ENCODE peak calls at places on chromosome 21, in eight cellular contexts. One of them, this sample, is unnamed.

GRCh38 chr21:45408271-45408791 is 3.4 kb downstream of the COL18A1 start:
- DNase-seq in psoas muscle: peak
- DNase-seq in fibroblast of lung: no peak
- DNase-seq in A549: no peak
- DNase-seq in HCT116: no peak
- DNase-seq in lower leg skin: no peak
- DNase-seq in NB4: no peak
- DNase-seq in mesothelial cell of epicardium: no peak
- DNase-seq in this sample: no peak

GRCh38 chr21:14942801-14943490 is 121.9 kb downstream of the NRIP1 start:
- DNase-seq in psoas muscle: no peak
- DNase-seq in fibroblast of lung: peak
- DNase-seq in A549: no peak
- DNase-seq in HCT116: no peak
- DNase-seq in lower leg skin: no peak
- DNase-seq in NB4: no peak
- DNase-seq in mesothelial cell of epicardium: no peak
- DNase-seq in this sample: no peak

GRCh38 chr21:42006765-42007164 is 3.4 kb downstream of the ZBTB21 start:
- DNase-seq in psoas muscle: no peak
- DNase-seq in fibroblast of lung: peak
- DNase-seq in A549: no peak
- DNase-seq in HCT116: no peak
- DNase-seq in lower leg skin: no peak
- DNase-seq in NB4: no peak
- DNase-seq in mesothelial cell of epicardium: no peak
- DNase-seq in this sample: no peak

GRCh38 chr21:45548711-45549491 is 6.7 kb upstream of the SLC19A1 start:
- DNase-seq in psoas muscle: peak
- DNase-seq in fibroblast of lung: no peak
- DNase-seq in A549: no peak
- DNase-seq in HCT116: no peak
- DNase-seq in lower leg skin: peak
- DNase-seq in NB4: no peak
- DNase-seq in mesothelial cell of epicardium: peak
- DNase-seq in this sample: no peak

GRCh38 chr21:41726970-41727783 is 39.7 kb downstream of the RIPK4 start:
- DNase-seq in psoas muscle: peak
- DNase-seq in fibroblast of lung: peak
- DNase-seq in A549: peak
- DNase-seq in HCT116: peak
- DNase-seq in lower leg skin: peak
- DNase-seq in NB4: peak
- DNase-seq in mesothelial cell of epicardium: no peak
- DNase-seq in this sample: no peak

GRCh38 chr21:43758132-43758619 is 17.9 kb downstream of the CSTB start:
- DNase-seq in psoas muscle: peak
- DNase-seq in fibroblast of lung: peak
- DNase-seq in A549: no peak
- DNase-seq in HCT116: no peak
- DNase-seq in lower leg skin: no peak
- DNase-seq in NB4: no peak
- DNase-seq in mesothelial cell of epicardium: no peak
- DNase-seq in this sample: no peak

GRCh38 chr21:29245104-29245643 is 53.5 kb upstream of the BACH1 start:
- DNase-seq in psoas muscle: no peak
- DNase-seq in fibroblast of lung: no peak
- DNase-seq in A549: no peak
- DNase-seq in HCT116: no peak
- DNase-seq in lower leg skin: no peak
- DNase-seq in NB4: no peak
- DNase-seq in mesothelial cell of epicardium: no peak
- DNase-seq in this sample: peak

GRCh38 chr21:29145837-29146453 is 15.5 kb downstream of the MAP3K7CL start:
- DNase-seq in psoas muscle: no peak
- DNase-seq in fibroblast of lung: peak
- DNase-seq in A549: no peak
- DNase-seq in HCT116: no peak
- DNase-seq in lower leg skin: no peak
- DNase-seq in NB4: no peak
- DNase-seq in mesothelial cell of epicardium: no peak
- DNase-seq in this sample: no peak

GRCh38 chr21:42094811-42095210 is 23.7 kb downstream of the UMODL1 start:
- DNase-seq in psoas muscle: no peak
- DNase-seq in fibroblast of lung: no peak
- DNase-seq in A549: no peak
- DNase-seq in HCT116: no peak
- DNase-seq in lower leg skin: no peak
- DNase-seq in NB4: no peak
- DNase-seq in mesothelial cell of epicardium: no peak
- DNase-seq in this sample: no peak

DNA sequence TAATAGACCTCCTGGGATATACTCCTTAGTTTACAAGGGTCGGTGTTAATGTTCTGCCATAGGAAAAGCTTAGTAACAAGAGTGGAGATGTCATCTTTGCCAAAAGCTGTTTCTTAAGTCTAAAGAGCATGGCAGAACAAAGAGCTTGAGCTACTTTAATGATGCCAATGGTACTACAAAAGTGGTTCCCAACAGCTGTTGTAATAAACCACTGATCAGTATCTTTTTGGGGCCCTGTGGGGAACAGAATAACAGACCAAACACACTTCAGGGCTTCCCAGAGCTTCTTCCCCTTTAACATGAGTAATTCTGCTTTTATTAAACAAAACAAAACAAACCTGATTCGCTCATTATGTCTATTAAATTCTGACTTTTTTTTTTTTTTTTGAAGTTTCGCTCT is 116.2 kb downstream of the NCAM2 start:
- DNase-seq in psoas muscle: no peak
- DNase-seq in fibroblast of lung: no peak
- DNase-seq in A549: no peak
- DNase-seq in HCT116: no peak
- DNase-seq in lower leg skin: no peak
- DNase-seq in NB4: no peak
- DNase-seq in mesothelial cell of epicardium: no peak
- DNase-seq in this sample: no peak
- TF ChIP-seq CTCF in psoas muscle: no peak
- TF ChIP-seq CTCF in fibroblast of lung: no peak
- TF ChIP-seq CTCF in A549: no peak
- TF ChIP-seq CTCF in HCT116: no peak
- TF ChIP-seq CTCF in lower leg skin: no peak
- TF ChIP-seq CTCF in NB4: no peak
- TF ChIP-seq CTCF in mesothelial cell of epicardium: no peak
- TF ChIP-seq CTCF in this sample: no peak

GRCh38 chr21:36184561-36184960 is 27.9 kb downstream of the DOP1B start:
- DNase-seq in psoas muscle: peak
- DNase-seq in fibroblast of lung: no peak
- DNase-seq in A549: no peak
- DNase-seq in HCT116: no peak
- DNase-seq in lower leg skin: no peak
- DNase-seq in NB4: no peak
- DNase-seq in mesothelial cell of epicardium: no peak
- DNase-seq in this sample: no peak
- TF ChIP-seq CTCF in psoas muscle: no peak
- TF ChIP-seq CTCF in fibroblast of lung: no peak
- TF ChIP-seq CTCF in A549: no peak
- TF ChIP-seq CTCF in HCT116: no peak
- TF ChIP-seq CTCF in lower leg skin: no peak
- TF ChIP-seq CTCF in NB4: no peak
- TF ChIP-seq CTCF in mesothelial cell of epicardium: no peak
- TF ChIP-seq CTCF in this sample: no peak

DNA sequence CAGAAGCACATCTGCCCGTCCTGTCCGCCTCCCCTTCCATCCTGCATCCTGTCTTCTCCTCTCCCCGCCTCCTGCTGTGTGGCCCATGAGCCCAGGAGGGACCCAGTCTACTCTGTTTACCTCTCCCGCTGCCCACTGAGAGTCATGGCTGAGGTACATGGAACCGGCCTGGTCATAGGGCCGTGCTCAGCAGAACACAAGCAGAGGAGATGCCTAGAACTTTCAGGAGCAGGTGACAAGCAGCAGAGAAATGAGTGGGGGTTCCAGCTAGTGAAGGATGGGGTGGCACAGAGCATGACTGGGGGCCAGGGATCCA is 70.8 kb downstream of the ATP5PO start:
- DNase-seq in psoas muscle: no peak
- DNase-seq in fibroblast of lung: no peak
- DNase-seq in A549: no peak
- DNase-seq in HCT116: no peak
- DNase-seq in lower leg skin: no peak
- DNase-seq in NB4: no peak
- DNase-seq in mesothelial cell of epicardium: no peak
- DNase-seq in this sample: no peak
- TF ChIP-seq CTCF in psoas muscle: no peak
- TF ChIP-seq CTCF in fibroblast of lung: no peak
- TF ChIP-seq CTCF in A549: no peak
- TF ChIP-seq CTCF in HCT116: no peak
- TF ChIP-seq CTCF in lower leg skin: no peak
- TF ChIP-seq CTCF in NB4: no peak
- TF ChIP-seq CTCF in mesothelial cell of epicardium: no peak
- TF ChIP-seq CTCF in this sample: no peak

DNA sequence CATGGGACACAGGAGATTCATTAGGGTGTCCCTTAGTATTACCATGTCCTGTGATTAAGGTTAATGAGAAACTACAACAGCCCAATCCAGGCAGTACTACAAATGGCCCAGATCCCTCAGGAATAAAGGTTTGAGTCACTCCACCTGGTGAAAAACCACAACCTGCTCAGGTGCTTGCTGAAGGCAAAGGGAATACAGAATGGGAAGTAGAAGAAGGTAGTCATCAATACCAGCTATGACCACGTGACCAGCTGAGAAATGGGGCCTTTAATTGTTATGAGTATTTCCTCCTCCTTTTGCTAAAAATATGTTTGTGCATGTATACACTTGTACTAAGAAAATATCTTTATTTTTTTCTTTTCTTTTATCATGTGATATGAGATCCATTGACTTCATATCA is 91.1 kb upstream of the ADAMTS5 start:
- DNase-seq in psoas muscle: no peak
- DNase-seq in fibroblast of lung: no peak
- DNase-seq in A549: no peak
- DNase-seq in HCT116: no peak
- DNase-seq in lower leg skin: no peak
- DNase-seq in NB4: no peak
- DNase-seq in mesothelial cell of epicardium: no peak
- DNase-seq in this sample: no peak
- TF ChIP-seq CTCF in psoas muscle: no peak
- TF ChIP-seq CTCF in fibroblast of lung: no peak
- TF ChIP-seq CTCF in A549: no peak
- TF ChIP-seq CTCF in HCT116: no peak
- TF ChIP-seq CTCF in lower leg skin: no peak
- TF ChIP-seq CTCF in NB4: no peak
- TF ChIP-seq CTCF in mesothelial cell of epicardium: no peak
- TF ChIP-seq CTCF in this sample: no peak

DNA sequence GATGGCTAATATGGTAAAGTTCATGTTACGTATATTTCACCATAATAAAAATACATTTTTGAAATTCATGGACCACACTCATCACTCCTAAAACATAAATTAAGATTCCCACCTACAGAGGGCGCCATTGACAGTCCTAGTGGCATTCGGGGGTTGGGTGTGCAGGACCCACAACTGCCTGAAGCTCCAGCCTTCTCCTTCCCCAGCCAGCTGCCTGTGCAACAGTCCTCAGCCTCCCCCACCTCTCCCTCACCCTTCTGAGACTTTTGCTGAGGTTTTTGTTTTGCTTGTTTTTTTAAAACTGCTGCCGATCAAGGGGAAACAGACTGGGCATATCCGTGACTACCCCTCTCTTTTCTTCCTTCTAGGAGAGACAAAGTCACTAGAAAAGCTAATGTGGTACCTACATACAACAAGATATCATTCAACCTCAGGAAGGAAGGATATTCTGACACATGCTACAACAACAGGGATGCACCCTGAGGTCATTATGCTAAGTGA is 9.3 kb upstream of the EVA1C start:
- DNase-seq in psoas muscle: no peak
- DNase-seq in fibroblast of lung: peak
- DNase-seq in A549: peak
- DNase-seq in HCT116: no peak
- DNase-seq in lower leg skin: no peak
- DNase-seq in NB4: peak
- DNase-seq in mesothelial cell of epicardium: no peak
- DNase-seq in this sample: peak
- TF ChIP-seq CTCF in psoas muscle: peak
- TF ChIP-seq CTCF in fibroblast of lung: peak
- TF ChIP-seq CTCF in A549: peak
- TF ChIP-seq CTCF in HCT116: peak
- TF ChIP-seq CTCF in lower leg skin: no peak
- TF ChIP-seq CTCF in NB4: peak
- TF ChIP-seq CTCF in mesothelial cell of epicardium: peak
- TF ChIP-seq CTCF in this sample: peak

GRCh38 chr21:33998402-33998801 is 75.0 kb upstream of the MRPS6 start:
- DNase-seq in psoas muscle: no peak
- DNase-seq in fibroblast of lung: peak
- DNase-seq in A549: no peak
- DNase-seq in HCT116: no peak
- DNase-seq in lower leg skin: no peak
- DNase-seq in NB4: no peak
- DNase-seq in mesothelial cell of epicardium: no peak
- DNase-seq in this sample: no peak
- TF ChIP-seq CTCF in psoas muscle: no peak
- TF ChIP-seq CTCF in fibroblast of lung: no peak
- TF ChIP-seq CTCF in A549: no peak
- TF ChIP-seq CTCF in HCT116: no peak
- TF ChIP-seq CTCF in lower leg skin: no peak
- TF ChIP-seq CTCF in NB4: no peak
- TF ChIP-seq CTCF in mesothelial cell of epicardium: no peak
- TF ChIP-seq CTCF in this sample: no peak

DNA sequence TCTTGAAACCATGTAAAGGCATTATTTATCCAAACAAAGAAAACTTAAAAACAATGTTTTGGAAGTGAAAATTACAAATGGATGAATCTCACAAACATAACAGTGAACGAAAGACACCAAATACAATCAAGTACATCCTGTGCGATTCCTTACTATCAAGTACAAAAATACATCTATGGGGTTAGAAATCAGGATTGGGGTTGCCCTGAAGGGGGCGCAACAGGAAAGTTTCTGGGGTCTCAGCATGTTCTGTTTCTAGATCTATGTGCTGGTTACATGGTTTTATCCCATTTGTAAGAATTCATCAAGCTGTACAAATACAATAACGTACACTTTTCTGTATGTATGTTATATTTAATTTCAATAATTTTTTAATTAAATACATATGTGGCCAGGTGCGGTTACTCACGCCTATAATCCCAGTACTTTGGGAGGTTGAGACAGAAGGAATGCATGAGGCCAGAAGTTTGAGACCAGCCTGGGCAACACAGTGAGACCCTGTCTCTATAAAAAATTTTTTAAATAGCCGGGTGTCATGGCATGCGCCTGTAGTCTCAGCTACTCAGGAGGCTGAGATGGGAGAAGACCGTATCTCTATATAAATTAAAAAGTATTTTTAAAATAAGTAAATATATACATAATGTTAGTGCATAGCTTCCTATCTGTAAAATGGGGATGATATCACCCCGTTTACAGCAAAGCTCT is 121.5 kb upstream of the SOD1 start:
- DNase-seq in psoas muscle: no peak
- DNase-seq in fibroblast of lung: no peak
- DNase-seq in A549: no peak
- DNase-seq in HCT116: no peak
- DNase-seq in lower leg skin: no peak
- DNase-seq in NB4: peak
- DNase-seq in mesothelial cell of epicardium: no peak
- DNase-seq in this sample: no peak
- TF ChIP-seq CTCF in psoas muscle: no peak
- TF ChIP-seq CTCF in fibroblast of lung: no peak
- TF ChIP-seq CTCF in A549: no peak
- TF ChIP-seq CTCF in HCT116: peak
- TF ChIP-seq CTCF in lower leg skin: no peak
- TF ChIP-seq CTCF in NB4: peak
- TF ChIP-seq CTCF in mesothelial cell of epicardium: peak
- TF ChIP-seq CTCF in this sample: no peak